ENCODE peak calls at places on chromosomes 13 and 19, in ten cellular contexts. I, W, J, R, Y, N, U, Z, Q and A are unnamed samples. For H3K9me3 and H3K36me3, the result is how much of the 10 kb centered on the place peaks cover.

GRCh38 chr13:40221460-40222201 is 444.8 kb downstream of the FOXO1 start:
- DNase-seq in J (no peak), Y (no peak), I (no peak), R (peak), U (no peak), Q (no peak), Z (peak), N (no peak), W (no peak), A (no peak)

GRCh38 chr19:13758795-13759194 is 5.5 kb upstream of the MRI1 start:
- DNase-seq in W (no peak), Y (no peak), R (no peak), Q (no peak), I (no peak), Z (no peak), U (no peak), N (no peak), J (no peak), A (no peak)

GRCh38 chr13:22594041-22594440 is 586.7 kb upstream of the SGCG start:
- DNase-seq in R (no peak), I (no peak), Y (no peak), J (no peak), Z (no peak), W (no peak), Q (no peak), N (no peak), U (no peak), A (no peak)

GRCh38 chr13:65594255-65594654 is 1635.9 kb downstream of the PCDH9 start:
- DNase-seq in U (no peak), I (no peak), N (no peak), W (no peak), Y (no peak), J (no peak), Q (no peak), R (no peak), Z (no peak), A (no peak)

GRCh38 chr19:588758-589692 is 656 bp upstream of the HCN2 start:
- DNase-seq in U (no peak), Q (no peak), I (no peak), Z (no peak), W (no peak), J (no peak), N (no peak), Y (no peak), R (no peak), A (peak)

GRCh38 chr13:23960566-23961156 is 63.4 kb upstream of the C1QTNF9B start:
- DNase-seq in I (no peak), W (no peak), R (no peak), N (peak), Z (no peak), J (no peak), Q (no peak), Y (peak), U (no peak), A (no peak)

GRCh38 chr19:51364200-51365106 is 1.7 kb downstream of the ETFB start:
- DNase-seq in Q (no peak), W (peak), Y (no peak), U (no peak), R (no peak), I (no peak), N (no peak), J (no peak), Z (no peak), A (no peak)

GRCh38 chr13:42417624-42418023 is 145.7 kb downstream of the AKAP11 start:
- DNase-seq in Y (no peak), N (no peak), J (no peak), W (no peak), U (no peak), Q (no peak), I (no peak), Z (no peak), R (no peak), A (no peak)

GRCh38 chr13:107585466-107585865 is 629.9 kb downstream of the LIG4 start:
- DNase-seq in Y (no peak), Z (no peak), W (no peak), N (no peak), I (no peak), R (no peak), J (no peak), Q (no peak), U (no peak), A (no peak)

GRCh38 chr13:20699715-20700114 is 3.8 kb upstream of the IL17D start:
- DNase-seq in J (no peak), W (no peak), U (no peak), Z (no peak), N (no peak), Q (no peak), I (no peak), Y (no peak), R (no peak), A (no peak)

GRCh38 chr13:107373551-107373950 is 805.6 kb upstream of the ARGLU1 start:
- DNase-seq in Q (no peak), Y (peak), R (no peak), Z (no peak), U (no peak), J (no peak), I (no peak), W (no peak), N (peak), A (no peak)

GRCh38 chr19:55384576-55385235 is 614 bp upstream of the TMEM238 start:
- DNase-seq in W (no peak), J (no peak), N (no peak), Q (no peak), Y (no peak), Z (peak), I (no peak), U (peak), R (no peak), A (peak)

GRCh38 chr19:51691122-51692064 is 1.7 kb upstream of the SPACA6 start:
- DNase-seq in Z (no peak), J (no peak), U (no peak), Q (no peak), W (no peak), I (no peak), Y (peak), N (peak), R (no peak), A (no peak)

GRCh38 chr19:56507446-56508281 is at the start of gene ZNF471:
- DNase-seq in J (peak), W (peak), R (peak), I (peak), N (peak), U (peak), Z (peak), Y (peak), Q (peak), A (no peak)

GRCh38 chr19:56504581-56504980 is 3.1 kb upstream of the ZNF471 start:
- DNase-seq in Y (no peak), U (no peak), Z (no peak), N (no peak), W (no peak), Q (no peak), J (no peak), I (no peak), R (no peak), A (no peak)

DNA sequence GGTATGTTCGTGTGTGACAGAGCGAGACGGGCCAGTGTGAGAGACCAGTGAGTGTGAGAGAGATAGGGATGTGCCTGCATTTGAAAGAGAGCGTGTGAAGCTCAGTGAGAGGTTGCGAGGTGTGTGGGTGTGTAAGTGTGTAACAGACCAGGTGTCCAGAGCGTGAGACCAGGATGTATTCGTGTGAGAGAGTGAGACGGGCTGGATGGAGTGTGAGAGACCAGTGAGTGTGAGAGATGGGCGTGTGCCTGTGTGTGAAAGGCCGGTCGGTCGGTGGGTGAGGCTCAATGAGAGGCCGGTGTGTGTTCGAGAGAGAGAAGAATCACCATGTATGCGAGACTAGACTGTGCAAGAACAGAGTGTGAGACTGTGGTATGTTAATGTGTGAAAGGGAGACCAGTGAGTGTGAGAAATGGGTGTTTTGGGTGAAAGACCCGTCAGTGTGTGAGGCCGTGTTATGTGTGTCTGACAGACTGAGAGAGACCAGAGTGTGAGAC is 675 bp downstream of the ZNF471 start:
- DNase-seq in I (peak), J (no peak), Y (no peak), Q (no peak), Z (no peak), R (no peak), U (no peak), W (peak), N (no peak), A (no peak)
- H3K9me3 ChIP-seq in I (under half), J (under half), Y (under half), Q (under half), Z (under half), R (under half), U (under half), W (half or more), N (under half), A (under half)

DNA sequence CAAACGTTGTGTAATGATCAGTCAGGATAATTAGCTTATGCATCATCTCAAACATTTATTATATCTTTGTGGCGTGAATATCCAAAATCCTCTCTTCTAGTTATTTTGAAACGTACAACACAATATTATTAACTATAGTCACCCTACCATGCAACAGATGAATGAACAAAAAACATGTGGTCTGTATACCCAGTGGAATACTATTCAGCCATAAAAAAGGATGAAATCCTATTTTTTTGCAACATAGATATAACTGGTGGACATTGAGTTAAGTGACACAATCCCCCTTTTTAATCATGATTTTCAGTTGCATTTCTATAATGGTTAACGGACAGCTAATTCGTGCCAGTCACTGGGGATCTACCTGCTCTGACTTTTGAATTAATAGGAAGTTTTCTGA is 145.6 kb downstream of the SOX1 start:
- DNase-seq in R (no peak), Y (no peak), U (no peak), W (no peak), J (no peak), Z (no peak), I (no peak), Q (no peak), N (no peak), A (no peak)
- H3K4me3 ChIP-seq in R (no peak), Y (no peak), U (no peak), W (no peak), J (no peak), Z (no peak), I (no peak), Q (no peak), N (no peak), A (no peak)

GRCh38 chr19:3458229-3458555 is 22.1 kb downstream of the SMIM24 start:
- DNase-seq in W (no peak), Q (no peak), Y (no peak), N (no peak), R (no peak), I (no peak), J (no peak), Z (no peak), U (no peak), A (no peak)
- H3K36me3 ChIP-seq in W (half or more), Q (under half), Y (under half), N (under half), R (under half), I (half or more), J (half or more), Z (under half), U (half or more), A (under half)

DNA sequence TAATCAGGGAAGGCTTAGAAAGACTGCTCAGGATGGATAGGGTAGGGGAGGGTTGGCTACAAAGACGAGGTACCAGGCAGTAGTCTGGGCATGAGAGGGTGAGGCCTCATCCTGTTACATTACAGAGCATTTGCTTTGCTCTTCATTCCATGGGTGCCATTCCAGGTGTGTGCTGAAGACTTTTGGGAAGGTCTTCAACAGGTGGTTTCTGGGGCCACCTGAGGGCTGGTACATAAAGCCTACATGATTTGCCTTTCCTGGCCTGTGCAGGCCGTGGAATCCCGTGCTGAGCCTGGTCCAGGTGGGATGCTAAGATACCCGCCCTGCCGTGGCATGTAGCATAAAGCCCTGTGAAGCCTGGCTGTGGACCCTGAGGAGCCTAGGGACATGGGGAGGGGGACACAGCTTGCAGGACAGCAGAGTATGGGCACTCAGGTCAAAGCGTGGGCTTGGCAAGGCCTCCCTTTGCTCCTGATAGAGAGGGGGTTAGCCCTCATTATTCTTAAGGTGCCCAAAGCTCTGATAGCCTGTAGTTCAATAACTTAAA is 55.6 kb upstream of the ZNF536 start:
- DNase-seq in W (peak), R (no peak), I (no peak), Y (no peak), U (no peak), Z (no peak), N (no peak), Q (no peak), J (peak), A (no peak)
- H3K9me3 ChIP-seq in W (under half), R (under half), I (under half), Y (under half), U (under half), Z (under half), N (under half), Q (under half), J (under half), A (under half)

DNA sequence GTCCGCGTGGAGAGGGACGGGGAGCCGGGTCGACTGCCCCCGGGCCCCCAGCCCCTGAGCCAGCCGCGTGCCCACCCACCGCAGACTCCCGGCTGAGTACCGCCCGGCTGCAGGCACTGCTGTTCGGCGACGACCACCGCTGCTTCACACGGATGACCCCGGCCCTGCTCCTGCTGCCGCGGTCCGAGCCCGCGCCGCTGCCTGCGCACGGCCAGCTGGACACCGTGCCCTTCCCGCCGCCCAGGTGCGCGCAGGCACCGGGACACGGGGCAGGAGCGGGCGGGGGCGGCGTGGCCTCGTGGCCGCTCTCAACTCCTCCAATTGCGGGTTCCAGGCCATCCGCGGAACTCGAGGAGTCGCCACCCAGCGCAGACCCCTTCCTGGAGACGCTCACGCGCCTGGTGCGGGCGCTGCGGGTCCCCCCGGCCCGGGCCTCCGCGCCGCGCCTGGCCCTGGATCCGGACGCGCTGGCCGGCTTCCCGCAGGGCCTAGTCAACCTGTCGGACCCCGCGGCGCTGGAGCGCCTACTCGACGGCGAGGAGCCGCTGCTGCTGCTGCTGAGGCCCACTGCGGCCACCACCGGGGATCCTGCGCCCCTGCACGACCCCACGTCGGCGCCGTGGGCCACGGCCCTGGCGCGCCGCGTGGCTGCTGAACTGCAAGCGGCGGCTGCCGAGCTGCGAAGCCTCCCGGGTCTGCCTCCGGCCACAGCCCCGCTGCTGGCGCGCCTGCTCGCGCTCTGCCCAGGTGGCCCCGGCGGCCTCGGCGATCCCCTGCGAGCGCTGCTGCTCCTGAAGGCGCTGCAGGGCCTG is 1.8 kb downstream of the AMH start:
- DNase-seq in Z (peak), I (no peak), Q (no peak), N (no peak), U (no peak), R (no peak), Y (no peak), W (no peak), J (no peak), A (no peak)
- H3K4me3 ChIP-seq in Z (no peak), I (no peak), Q (no peak), N (no peak), U (peak), R (peak), Y (peak), W (no peak), J (peak), A (no peak)

GRCh38 chr13:99377641-99378040 is 70.4 kb upstream of the GPR183 start:
- DNase-seq in W (no peak), Z (no peak), I (no peak), Y (no peak), U (no peak), R (no peak), Q (no peak), J (no peak), N (no peak), A (no peak)

GRCh38 chr13:99374994-99375805 is 68.0 kb upstream of the GPR183 start:
- DNase-seq in J (no peak), I (no peak), Q (no peak), Y (no peak), Z (peak), R (no peak), N (no peak), U (peak), W (no peak), A (no peak)

GRCh38 chr13:99375806-99376080 is 68.5 kb upstream of the GPR183 start:
- DNase-seq in Y (no peak), Z (no peak), U (no peak), W (no peak), J (no peak), N (no peak), I (no peak), R (no peak), Q (no peak), A (no peak)

GRCh38 chr13:99376924-99377323 is 69.7 kb upstream of the GPR183 start:
- DNase-seq in I (no peak), N (no peak), Y (no peak), U (no peak), R (no peak), Q (no peak), J (no peak), W (no peak), Z (no peak), A (no peak)

GRCh38 chr13:99376132-99376531 is 68.9 kb upstream of the GPR183 start:
- DNase-seq in U (no peak), R (no peak), J (no peak), Z (no peak), Q (no peak), Y (no peak), W (no peak), I (no peak), N (no peak), A (no peak)
- H3K36me3 ChIP-seq in U (under half), R (under half), J (under half), Z (under half), Q (under half), Y (under half), W (half or more), I (under half), N (under half), A (under half)

DNA sequence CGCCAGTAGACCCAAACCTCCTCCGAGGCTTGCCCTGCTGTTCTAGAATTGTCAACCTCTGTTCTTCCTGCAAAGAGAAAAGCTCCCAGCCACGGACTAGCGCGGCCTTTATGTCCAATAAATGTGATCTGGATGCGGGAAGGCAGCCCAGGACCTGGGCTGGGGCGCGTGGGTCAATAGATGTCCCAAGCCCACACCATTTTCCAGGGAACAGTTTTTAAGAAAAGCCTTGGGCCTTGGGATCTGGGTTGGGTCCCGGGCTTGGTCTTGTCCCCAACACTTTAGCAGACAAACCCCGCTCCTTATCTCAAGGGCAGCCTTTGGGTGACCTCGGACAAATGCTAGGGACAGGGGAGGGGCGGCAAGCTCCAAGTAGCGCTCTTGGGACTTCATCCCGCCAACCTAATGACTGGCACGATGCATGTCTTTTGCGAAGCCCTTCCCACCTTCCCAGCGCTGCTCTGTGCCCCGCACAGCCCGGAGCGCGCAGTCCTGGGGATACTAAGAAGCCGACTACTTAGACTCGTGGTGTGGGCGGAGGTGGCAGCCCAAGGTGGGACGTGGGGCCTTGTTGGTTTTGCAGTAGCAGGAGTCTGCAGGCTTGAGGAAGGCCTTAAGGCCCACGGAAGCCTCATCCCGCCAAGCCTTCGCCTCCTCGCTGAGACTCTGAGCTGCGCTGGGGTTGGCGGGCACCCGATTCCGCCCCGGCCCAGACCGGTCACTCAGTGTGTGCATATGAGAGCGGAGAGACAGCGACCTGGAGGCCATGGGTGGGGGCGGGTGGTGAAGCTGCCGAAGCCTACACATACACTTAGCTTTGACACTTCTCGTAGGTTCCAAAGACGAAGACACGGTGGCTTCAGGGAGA is 10.8 kb downstream of the SOX21 start:
- DNase-seq in Q (no peak), Z (no peak), U (no peak), Y (no peak), W (no peak), N (no peak), I (no peak), J (no peak), R (no peak), A (no peak)
- H3K9me3 ChIP-seq in Q (under half), Z (under half), U (under half), Y (under half), W (under half), N (under half), I (under half), J (under half), R (under half), A (under half)

DNA sequence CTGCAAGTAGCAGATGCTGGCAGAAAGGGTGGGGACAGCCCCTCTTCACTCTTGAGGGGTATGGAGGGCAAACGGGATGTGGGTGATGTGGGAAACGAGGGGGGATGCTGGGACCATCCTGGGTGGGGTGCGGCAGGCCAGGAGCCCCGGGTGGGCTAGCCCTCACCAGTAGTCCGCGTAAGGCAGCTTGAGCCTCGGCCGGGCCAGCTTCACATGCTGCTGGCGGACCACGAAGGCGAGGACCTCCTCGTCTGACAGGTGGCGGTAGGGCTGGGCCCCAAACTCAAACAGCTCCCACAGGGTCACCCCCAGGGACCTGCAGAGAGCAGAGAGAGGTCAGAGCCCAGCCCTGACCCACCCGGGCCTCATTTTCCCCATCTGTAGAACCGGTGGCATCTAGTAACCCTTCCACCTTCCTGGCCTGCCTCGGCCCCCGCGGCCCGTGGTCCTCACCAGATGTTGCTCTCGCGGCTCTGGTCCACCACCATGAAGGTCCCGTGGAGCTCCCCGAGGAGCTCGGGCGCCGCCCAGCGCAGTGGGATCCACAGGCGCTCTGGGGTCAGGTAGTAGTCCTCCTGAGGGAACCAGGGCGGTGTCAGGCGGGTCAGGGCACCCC is 10.7 kb downstream of the LMTK3 start:
- DNase-seq in J (no peak), I (no peak), U (no peak), R (no peak), Q (no peak), N (no peak), Y (no peak), W (no peak), Z (no peak), A (no peak)
- H3K4me3 ChIP-seq in J (peak), I (no peak), U (peak), R (peak), Q (no peak), N (peak), Y (peak), W (no peak), Z (no peak), A (peak)